ENCODE peak calls at places on chromosomes 16 and 17, in eight cellular contexts. G, K, C, X, L, N, H and B are unnamed samples.

GRCh38 chr17:77440571-77440981 is 299.8 kb downstream of the SEC14L1 start:
- DNase-seq in G (no peak), K (no peak), C (peak; percentile 21), X (no peak), L (no peak), N (no peak), H (no peak), B (no peak)

GRCh38 chr16:569445-570254 is at the start of gene PIGQ:
- DNase-seq in G (peak; percentile 77), K (peak; percentile 82), C (peak; percentile 77), X (peak; percentile 65), L (peak; percentile 63), N (peak; percentile 88), H (peak; percentile 64), B (peak; percentile 81)

GRCh38 chr16:74297296-74297665 is 667 bp downstream of the PSMD7 start:
- DNase-seq in G (peak; percentile 11), K (peak; percentile 81), C (peak; percentile 19), X (peak; percentile 35), L (peak; percentile 16), N (peak; percentile 66), H (no peak), B (no peak)

GRCh38 chr16:89007371-89008249 is 30.6 kb upstream of the CBFA2T3 start:
- DNase-seq in G (peak; percentile 33), K (no peak), C (peak; percentile 1), X (no peak), L (no peak), N (peak; percentile 19), H (no peak), B (no peak)

GRCh38 chr16:75083826-75084225 is 32.8 kb downstream of the LDHD start:
- DNase-seq in G (no peak), K (no peak), C (no peak), X (no peak), L (no peak), N (no peak), H (peak; percentile 66), B (no peak)

GRCh38 chr17:76943781-76944213 is 75.6 kb downstream of the MGAT5B start:
- DNase-seq in G (no peak), K (no peak), C (no peak), X (no peak), L (no peak), N (no peak), H (no peak), B (no peak)

GRCh38 chr16:72972878-72973571 is 74.9 kb downstream of the ZFHX3 start:
- DNase-seq in G (no peak), K (no peak), C (no peak), X (no peak), L (no peak), N (no peak), H (no peak), B (no peak)

GRCh38 chr16:22763655-22764054 is 50.3 kb upstream of the HS3ST2 start:
- DNase-seq in G (peak; percentile 27), K (no peak), C (no peak), X (no peak), L (no peak), N (no peak), H (no peak), B (no peak)

GRCh38 chr17:10879110-10879509 is 41.2 kb upstream of the PIRT start:
- DNase-seq in G (peak; percentile 61), K (peak; percentile 26), C (no peak), X (peak; percentile 45), L (no peak), N (no peak), H (peak; percentile 50), B (no peak)

GRCh38 chr16:11114366-11115164 is 141.4 kb downstream of the SOCS1 start:
- DNase-seq in G (no peak), K (no peak), C (no peak), X (no peak), L (no peak), N (no peak), H (no peak), B (no peak)

GRCh38 chr17:58985265-58985810 is 121.3 kb downstream of the TRIM37 start:
- DNase-seq in G (no peak), K (no peak), C (no peak), X (no peak), L (no peak), N (no peak), H (no peak), B (no peak)

GRCh38 chr16:11025120-11025531 is 80.8 kb downstream of the CLEC16A start:
- DNase-seq in G (no peak), K (no peak), C (no peak), X (no peak), L (no peak), N (no peak), H (no peak), B (no peak)

GRCh38 chr16:88566158-88566557 is 4.0 kb upstream of the ZC3H18 start:
- DNase-seq in G (no peak), K (peak; percentile 90), C (no peak), X (no peak), L (peak; percentile 72), N (no peak), H (no peak), B (no peak)

GRCh38 chr17:19304209-19304608 is 58.3 kb downstream of the B9D1 start:
- DNase-seq in G (no peak), K (peak; percentile 64), C (peak; percentile 21), X (peak; percentile 65), L (peak; percentile 79), N (peak; percentile 72), H (peak; percentile 53), B (peak; percentile 12)

GRCh38 chr16:84833542-84834402 is 14.0 kb downstream of the CRISPLD2 start:
- DNase-seq in G (no peak), K (no peak), C (no peak), X (no peak), L (no peak), N (no peak), H (no peak), B (no peak)

DNA sequence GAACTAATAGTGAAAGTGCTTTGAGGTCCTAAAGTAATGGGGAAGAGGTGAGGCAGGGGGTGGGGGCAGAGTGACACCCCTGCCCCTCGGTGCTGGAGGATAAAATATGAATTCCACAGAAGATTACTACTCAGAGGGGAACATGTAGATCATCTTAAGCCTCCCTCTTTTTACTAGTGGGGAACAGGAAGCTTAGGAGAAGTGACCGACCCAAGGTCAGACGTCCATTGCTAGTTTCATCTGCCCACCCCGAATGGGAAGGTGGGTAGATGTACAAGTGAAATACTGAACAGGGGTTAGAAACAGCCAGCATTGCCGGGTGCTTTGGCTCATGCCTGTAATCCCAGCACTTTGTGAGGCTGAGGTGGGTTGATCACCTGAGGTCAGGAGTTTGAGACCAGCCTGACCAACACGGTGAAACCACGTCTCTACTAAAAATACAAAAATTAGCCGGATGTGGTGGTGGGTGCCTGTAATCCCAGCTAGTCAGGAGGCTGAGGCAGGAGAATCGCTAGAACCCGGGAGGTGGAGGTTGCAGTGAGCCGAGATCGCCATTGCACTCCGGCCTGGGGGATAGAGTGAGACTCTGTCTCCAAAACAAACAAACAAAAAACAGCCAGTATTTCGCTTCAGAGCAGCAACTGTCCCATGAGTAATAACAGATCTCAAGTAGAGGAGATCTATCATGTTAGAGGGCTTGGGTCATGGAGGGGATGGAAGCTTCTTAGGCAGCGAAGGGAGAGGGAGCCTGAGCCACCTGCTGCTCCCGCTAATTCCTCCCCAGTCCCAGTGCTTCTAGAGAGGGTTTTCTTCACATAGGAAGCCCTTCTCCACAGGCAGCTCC is 1.2 kb upstream of the NR1D1 start:
- DNase-seq in G (no peak), K (no peak), C (no peak), X (no peak), L (no peak), N (no peak), H (no peak), B (no peak)
- H3K4me1 ChIP-seq in G (peaks cover 29% of the 10 kb centered on the region), K (peaks cover 34% of the 10 kb centered on the region), C (peaks cover 70% of the 10 kb centered on the region), X (peaks cover 57% of the 10 kb centered on the region), L (peaks cover 24% of the 10 kb centered on the region), N (peaks cover 19% of the 10 kb centered on the region), H (peaks cover 80% of the 10 kb centered on the region), B (peaks cover 29% of the 10 kb centered on the region)

GRCh38 chr17:2140683-2141082 is 85.8 kb downstream of the HIC1 start:
- DNase-seq in G (no peak), K (no peak), C (no peak), X (no peak), L (no peak), N (no peak), H (no peak), B (no peak)

GRCh38 chr17:2143332-2143731 is 88.4 kb downstream of the HIC1 start:
- DNase-seq in G (no peak), K (no peak), C (no peak), X (no peak), L (no peak), N (no peak), H (no peak), B (no peak)

GRCh38 chr17:2138768-2139167 is 83.9 kb downstream of the HIC1 start:
- DNase-seq in G (peak; percentile 50), K (peak; percentile 51), C (peak; percentile 32), X (peak; percentile 56), L (peak; percentile 67), N (no peak), H (no peak), B (no peak)

GRCh38 chr17:2137342-2138098 is 82.6 kb downstream of the HIC1 start:
- DNase-seq in G (no peak), K (peak; percentile 89), C (peak; percentile 25), X (no peak), L (peak; percentile 92), N (no peak), H (no peak), B (peak; percentile 74)

GRCh38 chr17:2138318-2138717 is 83.4 kb downstream of the HIC1 start:
- DNase-seq in G (peak; percentile 37), K (peak; percentile 40), C (no peak), X (no peak), L (peak; percentile 31), N (no peak), H (no peak), B (peak; percentile 58)
- H3K27ac ChIP-seq in G (peak overlapping the region; percentile 47), K (peak overlapping the region; percentile 40), C (peak overlapping the region; percentile 33), X (peak overlapping the region; percentile 4), L (peak overlapping the region; percentile 18), N (peak overlapping the region; percentile 45), H (no peak overlapping the region), B (peak overlapping the region; percentile 74)

GRCh38 chr16:13171313-13171712 is 269.9 kb downstream of the SHISA9 start:
- DNase-seq in G (no peak), K (no peak), C (no peak), X (no peak), L (no peak), N (no peak), H (no peak), B (no peak)
- H3K4me1 ChIP-seq in G (no peaks in the 10 kb centered on the region), K (no peaks in the 10 kb centered on the region), C (no peaks in the 10 kb centered on the region), X (no peaks in the 10 kb centered on the region), L (no peaks in the 10 kb centered on the region), N (no peaks in the 10 kb centered on the region), H (no peaks in the 10 kb centered on the region), B (no peaks in the 10 kb centered on the region)

DNA sequence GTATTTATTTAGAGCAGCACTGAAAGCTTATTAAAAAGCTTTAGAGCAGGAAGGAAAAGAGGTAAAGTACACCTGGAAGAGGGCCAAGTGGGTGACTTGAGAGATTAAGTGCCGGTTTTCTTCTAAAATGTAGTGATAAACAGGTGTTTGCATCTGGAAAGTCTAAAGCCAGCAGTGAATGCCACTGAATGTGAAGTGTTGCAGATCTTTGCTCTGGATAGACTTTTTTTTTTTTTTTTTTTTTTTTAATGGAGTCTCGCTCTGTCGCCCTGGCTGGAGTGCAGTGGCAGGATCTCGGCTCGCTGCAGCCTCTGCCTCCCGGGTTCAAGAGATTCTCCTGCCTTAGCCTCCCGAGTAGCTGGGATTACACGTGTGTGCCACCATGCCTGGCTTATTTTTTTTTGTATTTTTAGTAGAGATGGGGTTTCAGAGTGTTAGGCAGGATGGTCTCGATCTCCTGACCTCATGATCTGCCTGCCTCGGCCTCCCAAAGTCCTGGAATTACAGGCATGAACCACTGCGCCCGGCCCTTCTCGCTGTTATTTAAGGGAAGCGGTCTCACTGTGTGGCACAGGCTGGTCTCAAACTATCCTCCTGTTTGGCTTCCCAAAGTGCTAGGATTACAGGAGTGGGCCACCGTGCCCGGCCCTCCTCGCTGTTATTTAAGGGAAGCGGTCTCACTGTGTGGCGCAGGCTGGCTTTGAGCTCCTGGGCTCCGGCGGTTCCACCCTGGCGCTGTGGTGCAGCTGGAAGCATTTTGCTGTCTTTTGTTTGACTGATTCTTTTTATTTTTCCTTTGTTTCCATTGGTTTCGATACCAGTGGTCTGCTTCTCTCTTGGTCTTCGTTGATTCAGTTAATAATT is 40.5 kb downstream of the FOXK2 start:
- DNase-seq in G (no peak), K (no peak), C (no peak), X (no peak), L (no peak), N (no peak), H (no peak), B (no peak)
- H3K27ac ChIP-seq in G (peak overlapping the region; percentile 9), K (no peak overlapping the region), C (peak overlapping the region; percentile 47), X (no peak overlapping the region), L (no peak overlapping the region), N (no peak overlapping the region), H (no peak overlapping the region), B (no peak overlapping the region)